ENCODE peak calls at places on chromosomes 4 and X, in eight cellular contexts. M is tibial nerve, R is thoracic aorta, V is fibroblast of lung, T is ovary, Z is psoas muscle, S is breast epithelium, K is A549. O is an unnamed sample. For H3K4me1, the result is how much of the 10 kb centered on the place peaks cover.

GRCh38 chrX:50081282-50081955 is 119.4 kb downstream of the AKAP4 start:
- DNase-seq in M (no peak), R (no peak), V (no peak), T (peak), Z (peak), S (no peak), K (peak), O (no peak)

GRCh38 chr4:174038481-174038880 is 245.0 kb downstream of the FBXO8 start:
- DNase-seq in M (no peak), R (no peak), V (no peak), T (no peak), Z (no peak), S (no peak), K (no peak), O (no peak)

GRCh38 chrX:117743469-117744251 is 372.9 kb downstream of the KLHL13 start:
- DNase-seq in M (no peak), R (no peak), V (no peak), T (no peak), Z (no peak), S (no peak), K (peak), O (no peak)

GRCh38 chr4:147794787-147795413 is 63.0 kb downstream of the ARHGAP10 start:
- DNase-seq in M (no peak), R (no peak), V (no peak), T (no peak), Z (no peak), S (no peak), K (no peak), O (no peak)

GRCh38 chr4:32485976-32486375 is 1765.8 kb downstream of the PCDH7 start:
- DNase-seq in M (no peak), R (no peak), V (no peak), T (no peak), Z (no peak), S (no peak), K (no peak), O (no peak)

GRCh38 chr4:106347167-106347566 is 21.4 kb downstream of the GIMD1 start:
- DNase-seq in M (no peak), R (no peak), V (no peak), T (no peak), Z (no peak), S (no peak), K (no peak), O (no peak)

GRCh38 chr4:68373513-68373912 is 23.6 kb upstream of the YTHDC1 start:
- DNase-seq in M (peak), R (peak), V (peak), T (peak), Z (peak), S (peak), K (no peak), O (peak)

GRCh38 chr4:47210828-47211227 is 179.5 kb downstream of the GABRB1 start:
- DNase-seq in M (no peak), R (no peak), V (no peak), T (no peak), Z (no peak), S (no peak), K (no peak), O (no peak)

GRCh38 chr4:76388160-76388908 is 32.6 kb downstream of the CCDC158 start:
- DNase-seq in M (no peak), R (no peak), V (peak), T (no peak), Z (no peak), S (no peak), K (peak), O (no peak)

GRCh38 chr4:7325541-7325940 is 109.2 kb downstream of the PSAPL1 start:
- DNase-seq in M (no peak), R (no peak), V (no peak), T (peak), Z (no peak), S (no peak), K (no peak), O (no peak)

GRCh38 chr4:90540536-90540935 is 413.3 kb downstream of the CCSER1 start:
- DNase-seq in M (no peak), R (no peak), V (no peak), T (no peak), Z (no peak), S (no peak), K (no peak), O (no peak)

GRCh38 chrX:105872921-105873320 is 50.6 kb downstream of the NRK start:
- DNase-seq in M (no peak), R (no peak), V (peak), T (no peak), Z (no peak), S (no peak), K (no peak), O (no peak)

GRCh38 chr4:163419074-163419473 is 54.5 kb downstream of the TKTL2 start:
- DNase-seq in M (no peak), R (no peak), V (no peak), T (no peak), Z (no peak), S (no peak), K (no peak), O (no peak)

DNA sequence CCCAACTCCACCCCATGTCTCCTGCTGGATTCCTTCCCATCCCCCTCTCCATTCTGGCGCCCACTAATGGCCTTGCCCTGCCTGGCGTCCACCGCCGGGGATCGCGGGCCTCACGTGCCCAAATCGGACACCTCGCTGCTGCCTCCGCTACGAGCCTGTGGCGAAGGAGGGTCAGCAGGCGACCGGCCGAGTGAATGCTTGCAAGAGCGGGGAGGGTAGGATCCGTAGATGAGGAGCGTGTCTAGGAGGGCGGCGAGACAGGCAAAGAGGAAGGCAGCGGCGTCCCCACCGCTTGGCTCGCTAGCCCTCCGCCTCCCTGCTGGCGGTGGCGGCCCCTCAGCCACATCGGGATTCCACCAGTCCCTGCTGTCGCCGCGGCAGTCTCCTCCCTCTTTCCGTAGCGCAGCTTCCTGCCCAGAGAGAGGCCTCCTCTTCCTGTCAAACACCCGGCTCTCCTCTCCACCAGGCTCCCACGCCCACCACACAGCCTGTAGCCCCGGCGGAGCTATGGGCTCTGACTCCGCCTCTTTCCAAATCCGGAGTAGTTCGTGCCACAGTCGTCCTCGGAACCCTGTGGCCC is at the start of gene SPIN2B:
- DNase-seq in M (peak), R (peak), V (peak), T (peak), Z (peak), S (peak), K (peak), O (peak)
- TF ChIP-seq CTCF in M (no peak), R (no peak), V (no peak), T (no peak), Z (no peak), S (no peak), K (no peak), O (no peak)

GRCh38 chr4:39335566-39335965 is 30.6 kb downstream of the RFC1 start:
- DNase-seq in M (no peak), R (no peak), V (no peak), T (no peak), Z (no peak), S (no peak), K (no peak), O (no peak)
- H3K4me1 ChIP-seq in M (under half), R (under half), V (under half), T (under half), Z (under half), S (under half), K (under half), O (under half)

GRCh38 chrX:87578978-87579377 is 61.4 kb downstream of the KLHL4 start:
- DNase-seq in M (no peak), R (no peak), V (no peak), T (no peak), Z (no peak), S (no peak), K (no peak), O (no peak)
- TF ChIP-seq CTCF in M (no peak), R (no peak), V (no peak), T (no peak), Z (no peak), S (no peak), K (no peak), O (no peak)

GRCh38 chr4:87005690-87006461 is 71.1 kb downstream of the AFF1 start:
- DNase-seq in M (no peak), R (no peak), V (no peak), T (no peak), Z (peak), S (no peak), K (no peak), O (no peak)

GRCh38 chr4:87005369-87005689 is 70.5 kb downstream of the AFF1 start:
- DNase-seq in M (no peak), R (no peak), V (no peak), T (no peak), Z (no peak), S (no peak), K (no peak), O (no peak)

GRCh38 chr4:87009095-87009648 is 74.4 kb downstream of the AFF1 start:
- DNase-seq in M (no peak), R (no peak), V (no peak), T (no peak), Z (no peak), S (no peak), K (no peak), O (no peak)

GRCh38 chr4:87006531-87007344 is 71.9 kb downstream of the AFF1 start:
- DNase-seq in M (peak), R (peak), V (peak), T (peak), Z (peak), S (peak), K (peak), O (peak)

DNA sequence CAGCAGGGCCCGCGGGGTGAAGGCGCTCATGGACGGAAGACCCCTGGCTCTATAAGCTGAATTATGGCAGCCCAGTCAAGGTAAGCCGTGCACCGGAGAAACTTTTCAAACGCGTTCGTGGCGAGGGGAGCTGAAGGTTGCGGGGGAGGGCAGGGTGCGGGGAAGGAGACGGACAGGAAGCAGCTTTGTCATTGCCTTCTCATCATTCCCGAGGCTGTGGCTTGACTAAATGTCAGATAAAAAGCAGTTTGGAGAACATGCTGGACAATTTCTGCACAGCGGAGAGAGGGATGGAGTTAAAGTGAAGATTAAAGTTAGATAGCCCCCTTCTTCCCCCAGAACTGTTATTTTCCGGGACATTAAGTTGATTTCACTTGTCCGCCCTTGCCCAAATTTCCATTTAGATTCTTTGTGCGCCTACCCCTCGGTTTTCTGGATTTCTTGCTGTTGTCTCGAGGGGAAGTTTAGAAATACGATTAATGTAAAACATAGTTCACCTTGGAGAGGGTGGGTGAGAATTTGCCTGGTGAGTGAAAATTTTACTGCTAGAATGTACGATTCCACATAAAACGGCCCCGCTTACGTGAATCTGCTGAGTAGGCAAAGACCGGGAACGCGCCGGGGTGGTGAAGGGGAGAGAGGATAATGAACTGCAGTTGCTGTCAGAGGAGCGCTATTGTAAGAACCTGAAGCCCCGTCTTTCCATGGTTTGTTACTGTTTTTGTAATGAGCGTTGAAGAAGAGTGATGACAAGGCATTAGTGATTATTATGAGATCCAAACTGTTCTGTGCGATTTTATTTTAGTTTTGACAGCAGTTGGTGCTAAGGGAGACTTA is 72.8 kb downstream of the AFF1 start:
- DNase-seq in M (peak), R (no peak), V (peak), T (peak), Z (peak), S (peak), K (no peak), O (peak)
- H3K4me1 ChIP-seq in M (under half), R (under half), V (under half), T (under half), Z (half or more), S (under half), K (half or more), O (half or more)

GRCh38 chr4:28378109-28378830 is 1517.6 kb downstream of the STIM2 start:
- DNase-seq in M (no peak), R (no peak), V (no peak), T (no peak), Z (no peak), S (no peak), K (peak), O (no peak)
- TF ChIP-seq CTCF in M (no peak), R (no peak), V (peak), T (no peak), Z (no peak), S (no peak), K (no peak), O (no peak)

GRCh38 chr4:184854673-184855072 is 28.9 kb upstream of the ACSL1 start:
- DNase-seq in M (no peak), R (no peak), V (no peak), T (no peak), Z (no peak), S (no peak), K (no peak), O (no peak)

GRCh38 chr4:184856277-184856609 is 30.5 kb upstream of the ACSL1 start:
- DNase-seq in M (no peak), R (no peak), V (no peak), T (no peak), Z (no peak), S (no peak), K (no peak), O (no peak)

GRCh38 chr4:184861047-184861446 is 35.3 kb upstream of the ACSL1 start:
- DNase-seq in M (no peak), R (no peak), V (no peak), T (no peak), Z (no peak), S (no peak), K (no peak), O (no peak)

GRCh38 chr4:184860018-184860530 is 34.3 kb upstream of the ACSL1 start:
- DNase-seq in M (no peak), R (no peak), V (no peak), T (no peak), Z (no peak), S (no peak), K (no peak), O (no peak)

DNA sequence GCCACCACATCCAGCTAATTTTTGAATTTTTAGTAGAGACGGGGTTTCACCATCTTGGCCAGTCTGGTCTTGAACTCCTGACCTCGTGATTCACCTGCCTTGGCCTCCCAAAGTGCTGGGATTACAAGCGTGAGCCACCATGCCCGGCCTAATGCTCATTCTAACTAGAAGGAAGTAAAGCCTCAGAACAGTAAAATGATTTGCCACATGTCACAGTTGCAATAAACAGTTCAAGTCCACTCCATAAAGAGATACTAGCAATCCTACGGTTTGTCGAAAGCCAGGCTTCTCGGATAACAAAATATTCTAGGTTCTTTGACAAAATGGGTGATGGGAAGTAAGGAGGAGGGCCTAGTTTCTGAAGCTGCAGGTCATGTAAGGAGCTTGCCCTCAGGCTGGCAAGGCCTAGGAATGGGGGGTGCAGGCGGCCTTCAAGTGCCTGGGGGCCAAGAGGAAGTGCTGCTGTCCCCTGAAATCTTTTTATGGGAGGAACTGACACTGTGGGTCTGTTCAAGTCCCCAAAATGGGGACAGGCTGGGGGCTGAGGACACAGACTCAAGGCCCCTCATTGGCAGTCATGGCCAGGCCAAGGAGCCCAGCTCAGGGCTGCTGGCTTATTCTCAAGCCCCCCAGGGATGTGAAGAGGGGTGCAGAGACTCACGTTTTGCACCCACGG is 31.8 kb upstream of the ACSL1 start:
- DNase-seq in M (no peak), R (no peak), V (no peak), T (no peak), Z (no peak), S (no peak), K (no peak), O (no peak)
- H3K4me1 ChIP-seq in M (under half), R (under half), V (under half), T (under half), Z (under half), S (under half), K (under half), O (under half)

O was measured in pancreas.